ENCODE peak calls at places on chromosomes 6 and 20, in six cellular contexts. Y is tibial nerve; B is stimulated activated CD4-positive, alpha-beta T cell treated with anti-CD3 and anti-CD28 coated beads, Interleukin-12 subunit alpha, Interleukin-12 subunit beta, amount 100 ng/mL, for 48 hours; W is naive thymus-derived CD8-positive, alpha-beta T cell; P is neural crest cell; D is GM13976. R is an unnamed sample.
A peak's percentile ranks its signal among the peaks of the same experiment; 100 is the strongest.

GRCh38 chr6:30730611-30731435 is 10.7 kb downstream of the TUBB start:
- DNase-seq in Y (peak; percentile 41), D (peak; percentile 80), B (peak; percentile 81), W (peak; percentile 90), P (peak; percentile 57), R (peak; percentile 89)

GRCh38 chr20:45157977-45158376 is 16.7 kb upstream of the PI3 start:
- DNase-seq in P (no peak), Y (no peak), D (no peak), B (no peak), W (no peak), R (no peak)

GRCh38 chr6:14305131-14305530 is 187.6 kb downstream of the CD83 start:
- DNase-seq in D (no peak), P (no peak), Y (no peak), W (no peak), B (peak; percentile 5), R (no peak)

GRCh38 chr6:9537381-9537780 is 877.5 kb downstream of the TFAP2A start:
- DNase-seq in B (no peak), W (no peak), Y (no peak), D (no peak), P (no peak), R (no peak)

GRCh38 chr20:10637062-10637559 is 36.7 kb downstream of the JAG1 start:
- DNase-seq in W (no peak), B (no peak), Y (no peak), D (no peak), P (no peak), R (no peak)

GRCh38 chr20:13279171-13279570 is 58.1 kb downstream of the ISM1 start:
- DNase-seq in D (no peak), W (no peak), B (no peak), Y (no peak), P (no peak), R (no peak)

GRCh38 chr20:44686934-44687333 is 28.2 kb upstream of the CCN5 start:
- DNase-seq in Y (no peak), W (no peak), P (no peak), D (no peak), B (no peak), R (no peak)

GRCh38 chr6:36616888-36617521 is 22.8 kb downstream of the SRSF3 start:
- DNase-seq in P (no peak), B (no peak), W (no peak), Y (no peak), D (no peak), R (no peak)

GRCh38 chr20:36177716-36178115 is 23.2 kb downstream of the EPB41L1 start:
- DNase-seq in Y (no peak), W (no peak), D (no peak), B (no peak), P (no peak), R (no peak)

GRCh38 chr20:35226775-35227681 is 538 bp downstream of the MMP24 start:
- DNase-seq in W (no peak), Y (peak; percentile 5), B (peak; percentile 36), D (peak; percentile 65), P (peak; percentile 69), R (peak; percentile 83)

GRCh38 chr20:21241400-21241799 is 61.7 kb upstream of the XRN2 start:
- DNase-seq in W (no peak), P (no peak), Y (no peak), D (no peak), B (no peak), R (no peak)

GRCh38 chr20:46573788-46574581 is 23.5 kb upstream of the OCSTAMP start:
- DNase-seq in P (no peak), D (no peak), W (no peak), Y (no peak), B (no peak), R (no peak)

GRCh38 chr6:101534386-101534785 is 140.9 kb downstream of the GRIK2 start:
- DNase-seq in W (no peak), P (no peak), B (no peak), Y (no peak), D (no peak), R (no peak)

GRCh38 chr6:85405175-85405852 is 44.6 kb upstream of the NT5E start:
- DNase-seq in B (no peak), Y (no peak), P (no peak), W (no peak), D (no peak), R (no peak)

GRCh38 chr6:149233056-149233715 is 84.3 kb upstream of the TAB2 start:
- DNase-seq in P (no peak), B (peak; percentile 41), Y (no peak), D (no peak), W (peak; percentile 74), R (peak; percentile 91)

GRCh38 chr6:11358904-11359840 is 126.7 kb upstream of the NEDD9 start:
- DNase-seq in Y (no peak), B (no peak), P (no peak), W (no peak), D (no peak), R (no peak)

GRCh38 chr6:90707223-90707622 is 120.4 kb upstream of the MAP3K7 start:
- DNase-seq in D (no peak), W (no peak), B (no peak), P (no peak), Y (no peak), R (no peak)

GRCh38 chr6:118985123-118985830 is 50.3 kb upstream of the MCM9 start:
- DNase-seq in B (no peak), Y (no peak), W (no peak), D (no peak), P (no peak), R (no peak)

GRCh38 chr20:1363522-1363921 is 29.3 kb downstream of the FKBP1A start:
- DNase-seq in B (no peak), Y (no peak), W (no peak), D (no peak), P (no peak), R (no peak)